ENCODE peak calls at places on chromosomes 6 and 20, in eight cellular contexts. F is lower leg skin, N is neural crest cell, X is GF-D8, L is NCI-H510A, E is AG10803, A is iPS DF 6.9, V is left colon. H is an unnamed sample.
A peak's percentile ranks its signal among the peaks of the same experiment; 100 is the strongest.

GRCh38 chr6:35724059-35724458 is 12.8 kb upstream of the ARMC12 start:
- DNase-seq in L (no peak), A (no peak), V (no peak), F (no peak), X (no peak), E (no peak), N (no peak), H (no peak)

GRCh38 chr20:10662661-10663458 is 10.9 kb downstream of the JAG1 start:
- DNase-seq in F (no peak), E (no peak), V (no peak), N (no peak), A (no peak), L (no peak), X (no peak), H (no peak)

GRCh38 chr6:152136449-152136825 is 329.0 kb downstream of the ESR1 start:
- DNase-seq in F (no peak), A (no peak), L (peak; percentile 58), N (no peak), E (no peak), V (no peak), X (no peak), H (no peak)

GRCh38 chr6:160042788-160043301 is 74.0 kb downstream of the IGF2R start:
- DNase-seq in A (no peak), X (no peak), F (no peak), L (no peak), V (no peak), N (no peak), E (peak; percentile 18), H (no peak)

GRCh38 chr6:129679758-129680157 is 30.2 kb downstream of the ARHGAP18 start:
- DNase-seq in L (no peak), F (no peak), X (no peak), N (no peak), E (peak; percentile 45), V (no peak), A (no peak), H (no peak)

GRCh38 chr6:99349620-99350141 is at the start of gene FAXC:
- DNase-seq in V (no peak), A (no peak), E (peak; percentile 3), F (no peak), X (no peak), L (peak; percentile 64), N (peak; percentile 45), H (no peak)

GRCh38 chr6:67888886-67889681 is 746.0 kb upstream of the ADGRB3 start:
- DNase-seq in N (no peak), X (peak; percentile 94), A (no peak), L (no peak), F (no peak), E (no peak), V (no peak), H (no peak)

GRCh38 chr6:134722996-134723871 is 226.7 kb downstream of the ALDH8A1 start:
- DNase-seq in V (no peak), E (no peak), A (no peak), F (no peak), X (no peak), N (no peak), L (no peak), H (no peak)

GRCh38 chr6:168908887-168909286 is 344.8 kb downstream of the THBS2 start:
- DNase-seq in N (no peak), X (no peak), V (no peak), L (no peak), E (peak; percentile 81), A (no peak), F (no peak), H (no peak)

GRCh38 chr20:25057234-25058050 is 497 bp downstream of the ACSS1 start:
- DNase-seq in X (peak; percentile 47), N (peak; percentile 31), L (peak; percentile 68), F (no peak), E (peak; percentile 51), A (no peak), V (peak; percentile 87), H (peak; percentile 82)

GRCh38 chr6:138099832-138100231 is 7.4 kb downstream of the PERP start:
- DNase-seq in A (no peak), F (no peak), N (no peak), V (no peak), E (peak; percentile 86), L (no peak), X (no peak), H (no peak)

GRCh38 chr20:24296477-24297380 is 172.7 kb upstream of the SYNDIG1 start:
- DNase-seq in F (no peak), N (no peak), V (no peak), X (no peak), L (no peak), E (no peak), A (no peak), H (no peak)

GRCh38 chr6:136550045-136550329 is 235 bp downstream of the MAP7 start:
- DNase-seq in E (no peak), F (no peak), L (no peak), X (no peak), V (no peak), A (no peak), N (no peak), H (no peak)